ENCODE peak calls at places on chromosomes 3 and 15, in four cellular contexts. X, F, I and B are unnamed samples.

GRCh38 chr3:70870576-70870975 is 558.1 kb upstream of the MDFIC2 start:
- DNase-seq in X (no peak), F (no peak), I (no peak), B (no peak)

GRCh38 chr3:129336093-129336706 is 57.5 kb downstream of the HMCES start:
- DNase-seq in X (no peak), F (no peak), I (no peak), B (no peak)

GRCh38 chr3:151969026-151969658 is 95.7 kb downstream of the SUCNR1 start:
- DNase-seq in X (no peak), F (no peak), I (no peak), B (no peak)

GRCh38 chr15:82051664-82052063 is 5.8 kb upstream of the MEX3B start:
- DNase-seq in X (peak), F (no peak), I (no peak), B (no peak)

GRCh38 chr15:62183130-62183529 is 18.0 kb upstream of the C2CD4B start:
- DNase-seq in X (no peak), F (no peak), I (no peak), B (no peak)

GRCh38 chr3:13346481-13347389 is 73.4 kb downstream of the NUP210 start:
- DNase-seq in X (no peak), F (peak), I (no peak), B (no peak)

GRCh38 chr3:94184781-94185180 is 121.9 kb downstream of the NSUN3 start:
- DNase-seq in X (no peak), F (no peak), I (peak), B (no peak)

GRCh38 chr3:38006445-38006995 is 15.9 kb downstream of the VILL start:
- DNase-seq in X (no peak), F (no peak), I (no peak), B (no peak)